ENCODE peak calls at places on chromosomes 5 and 9, in six cellular contexts. S is NCI-H2081 treated with DMSO at 0.1 percent for 48 hours; W is Calu3; O is fibroblast of lung; C is stimulated activated CD8-positive, alpha-beta memory T cell treated with anti-CD3 and anti-CD28 coated beads, Interleukin-7, amount 100 ng/mL, for 1 hour; R is body of pancreas. E is an unnamed sample.

GRCh38 chr5:141695627-141696180 is 13.7 kb upstream of the ARAP3 start:
- DNase-seq in W (peak), O (peak), C (no peak), R (no peak), S (no peak), E (no peak)

GRCh38 chr9:135075234-135076142 is 12.0 kb upstream of the OLFM1 start:
- DNase-seq in R (peak), W (peak), O (peak), S (no peak), C (no peak), E (no peak)

GRCh38 chr9:94153905-94154304 is 69.6 kb downstream of the PTPDC1 start:
- DNase-seq in W (no peak), O (no peak), R (no peak), C (no peak), S (no peak), E (peak)

GRCh38 chr5:34626036-34626435 is 30.1 kb upstream of the RAI14 start:
- DNase-seq in R (no peak), W (no peak), C (no peak), O (peak), S (no peak), E (no peak)

GRCh38 chr5:95392593-95393182 is 1.5 kb downstream of the FAM81B start:
- DNase-seq in O (peak), S (no peak), W (peak), C (no peak), R (peak), E (no peak)

GRCh38 chr5:137086289-137086838 is 412.8 kb downstream of the SPOCK1 start:
- DNase-seq in S (no peak), W (no peak), O (no peak), R (no peak), C (no peak), E (no peak)

GRCh38 chr5:55188656-55189380 is 15.8 kb upstream of the CDC20B start:
- DNase-seq in C (no peak), O (no peak), S (peak), W (no peak), R (no peak), E (no peak)

GRCh38 chr5:140054086-140054689 is 11.1 kb upstream of the NRG2 start:
- DNase-seq in O (no peak), S (no peak), W (no peak), C (no peak), R (peak), E (no peak)

GRCh38 chr9:37209431-37210386 is 89.3 kb downstream of the ZCCHC7 start:
- DNase-seq in O (no peak), R (no peak), W (no peak), C (no peak), S (no peak), E (peak)

GRCh38 chr5:59133801-59134261 is 551.0 kb downstream of the RAB3C start:
- DNase-seq in O (peak), S (no peak), W (no peak), C (no peak), R (no peak), E (no peak)

GRCh38 chr9:37967272-37967581 is 63.3 kb upstream of the SLC25A51 start:
- DNase-seq in C (no peak), S (no peak), W (no peak), O (no peak), R (no peak), E (no peak)

GRCh38 chr9:83474631-83475030 is 63.6 kb downstream of the FRMD3 start:
- DNase-seq in O (no peak), S (no peak), W (no peak), C (no peak), R (no peak), E (no peak)

GRCh38 chr5:126363658-126364057 is 59.6 kb upstream of the GRAMD2B start:
- DNase-seq in C (no peak), W (no peak), S (no peak), O (no peak), R (no peak), E (no peak)

GRCh38 chr9:94081864-94082468 is 2.3 kb upstream of the PTPDC1 start:
- DNase-seq in S (no peak), R (no peak), W (no peak), O (no peak), C (no peak), E (no peak)

GRCh38 chr5:7705261-7705660 is 145.7 kb downstream of the CFAP90 start:
- DNase-seq in C (no peak), W (no peak), S (no peak), O (no peak), R (no peak), E (no peak)

GRCh38 chr9:131656356-131657030 is 83.4 kb downstream of the RAPGEF1 start:
- DNase-seq in O (no peak), W (no peak), C (peak), S (no peak), R (no peak), E (peak)

GRCh38 chr5:117594165-117594564 is 1019.5 kb upstream of the SEMA6A start:
- DNase-seq in R (no peak), C (no peak), S (no peak), O (no peak), W (no peak), E (no peak)

GRCh38 chr9:26502311-26502710 is 390.3 kb downstream of the CAAP1 start:
- DNase-seq in R (no peak), W (no peak), O (no peak), S (no peak), C (no peak), E (no peak)

GRCh38 chr5:34685485-34686197 is 29.5 kb downstream of the RAI14 start:
- DNase-seq in R (no peak), O (peak), S (no peak), W (no peak), C (no peak), E (no peak)

GRCh38 chr5:10729320-10730133 is 31.5 kb downstream of the DAP start:
- DNase-seq in O (no peak), R (no peak), S (no peak), C (no peak), W (no peak), E (peak)

GRCh38 chr9:117414220-117414905 is 494 bp downstream of the ASTN2 start:
- DNase-seq in C (no peak), R (peak), S (no peak), W (peak), O (peak), E (no peak)

GRCh38 chr9:78307360-78307759 is 10.4 kb downstream of the PSAT1 start:
- DNase-seq in S (no peak), C (no peak), R (no peak), W (no peak), O (no peak), E (no peak)